ENCODE peak calls at places on chromosomes 5 and 9, in nine cellular contexts. A is GM23338, M is ovary, N is IMR-90, Y is fibroblast of lung, X is stomach, D is lower lobe of right lung, R is tibial artery, L is dorsolateral prefrontal cortex. G is an unnamed sample.

GRCh38 chr9:135336722-135337490 is 142.7 kb upstream of the PPP1R26 start:
- DNase-seq in A (no peak), M (no peak), N (no peak), Y (no peak), X (no peak), D (peak; percentile 22), R (peak; percentile 55), L (no peak), G (no peak)

GRCh38 chr9:104982543-104982942 is 54.6 kb upstream of the ABCA1 start:
- DNase-seq in A (no peak), M (no peak), N (no peak), Y (no peak), X (peak; percentile 63), D (no peak), R (no peak), L (no peak), G (no peak)

GRCh38 chr5:51385214-51385613 is 2.0 kb downstream of the ISL1 start:
- DNase-seq in A (no peak), M (no peak), N (no peak), Y (no peak), X (no peak), D (no peak), R (no peak), L (no peak), G (no peak)

GRCh38 chr9:136594492-136594891 is 48.6 kb upstream of the NOTCH1 start:
- DNase-seq in A (no peak), M (no peak), N (no peak), Y (no peak), X (no peak), D (no peak), R (no peak), L (no peak), G (no peak)

GRCh38 chr9:75644649-75645048 is 245.8 kb upstream of the PCSK5 start:
- DNase-seq in A (no peak), M (no peak), N (no peak), Y (no peak), X (no peak), D (no peak), R (peak; percentile 65), L (no peak), G (no peak)

GRCh38 chr9:36748322-36748899 is 175.7 kb downstream of the MELK start:
- DNase-seq in A (peak; percentile 76), M (no peak), N (peak; percentile 43), Y (peak; percentile 47), X (peak; percentile 27), D (no peak), R (no peak), L (no peak), G (peak; percentile 70)

GRCh38 chr5:139847790-139848507 is 52.3 kb downstream of the PSD2 start:
- DNase-seq in A (peak; percentile 69), M (peak; percentile 76), N (no peak), Y (no peak), X (peak; percentile 67), D (peak; percentile 73), R (peak; percentile 77), L (peak; percentile 54), G (peak; percentile 61)

GRCh38 chr5:8517461-8517860 is 648.5 kb downstream of the MTRR start:
- DNase-seq in A (no peak), M (no peak), N (peak; percentile 16), Y (peak; percentile 8), X (no peak), D (no peak), R (no peak), L (no peak), G (no peak)

GRCh38 chr9:110744753-110745522 is 76.3 kb downstream of the MUSK start:
- DNase-seq in A (no peak), M (peak; percentile 70), N (peak; percentile 98), Y (peak; percentile 98), X (no peak), D (no peak), R (peak; percentile 80), L (no peak), G (no peak)

GRCh38 chr9:73156593-73157187 is 5.0 kb downstream of the ANXA1 start:
- DNase-seq in A (no peak), M (no peak), N (no peak), Y (no peak), X (no peak), D (no peak), R (no peak), L (no peak), G (no peak)

GRCh38 chr9:33289501-33289900 is 815 bp upstream of the NFX1 start:
- DNase-seq in A (peak; percentile 13), M (peak; percentile 46), N (no peak), Y (no peak), X (no peak), D (peak; percentile 48), R (peak; percentile 69), L (no peak), G (no peak)

GRCh38 chr9:76691761-76692313 is 72.4 kb upstream of the PCA3 start:
- DNase-seq in A (peak; percentile 28), M (no peak), N (no peak), Y (peak; percentile 28), X (no peak), D (no peak), R (no peak), L (no peak), G (no peak)

GRCh38 chr9:108040783-108041182 is 551.2 kb upstream of the KLF4 start:
- DNase-seq in A (no peak), M (no peak), N (peak; percentile 54), Y (peak; percentile 22), X (peak; percentile 38), D (no peak), R (no peak), L (no peak), G (no peak)

GRCh38 chr9:72932669-72933068 is 20.2 kb downstream of the ALDH1A1 start:
- DNase-seq in A (no peak), M (no peak), N (no peak), Y (peak; percentile 61), X (no peak), D (no peak), R (no peak), L (no peak), G (no peak)

GRCh38 chr5:66821626-66822429 is 225.6 kb downstream of the MAST4 start:
- DNase-seq in A (no peak), M (no peak), N (no peak), Y (no peak), X (no peak), D (no peak), R (no peak), L (no peak), G (no peak)

GRCh38 chr9:84327184-84327583 is 13.4 kb downstream of the SLC28A3 start:
- DNase-seq in A (no peak), M (no peak), N (no peak), Y (no peak), X (no peak), D (no peak), R (no peak), L (no peak), G (no peak)

GRCh38 chr5:131640043-131640856 is 5.2 kb upstream of the RAPGEF6 start:
- DNase-seq in A (no peak), M (no peak), N (peak; percentile 62), Y (no peak), X (no peak), D (no peak), R (no peak), L (no peak), G (no peak)

GRCh38 chr9:126683698-126684044 is 69.9 kb downstream of the LMX1B start:
- DNase-seq in A (no peak), M (no peak), N (no peak), Y (no peak), X (no peak), D (no peak), R (no peak), L (no peak), G (no peak)

GRCh38 chr5:2577637-2578036 is 173.8 kb downstream of the IRX2 start:
- DNase-seq in A (no peak), M (no peak), N (no peak), Y (no peak), X (no peak), D (no peak), R (no peak), L (no peak), G (no peak)
- TF ChIP-seq CTCF in A (no peak), M (no peak), N (no peak), Y (no peak), X (no peak), D (no peak), R (no peak), L (no peak), G (no peak)

DNA sequence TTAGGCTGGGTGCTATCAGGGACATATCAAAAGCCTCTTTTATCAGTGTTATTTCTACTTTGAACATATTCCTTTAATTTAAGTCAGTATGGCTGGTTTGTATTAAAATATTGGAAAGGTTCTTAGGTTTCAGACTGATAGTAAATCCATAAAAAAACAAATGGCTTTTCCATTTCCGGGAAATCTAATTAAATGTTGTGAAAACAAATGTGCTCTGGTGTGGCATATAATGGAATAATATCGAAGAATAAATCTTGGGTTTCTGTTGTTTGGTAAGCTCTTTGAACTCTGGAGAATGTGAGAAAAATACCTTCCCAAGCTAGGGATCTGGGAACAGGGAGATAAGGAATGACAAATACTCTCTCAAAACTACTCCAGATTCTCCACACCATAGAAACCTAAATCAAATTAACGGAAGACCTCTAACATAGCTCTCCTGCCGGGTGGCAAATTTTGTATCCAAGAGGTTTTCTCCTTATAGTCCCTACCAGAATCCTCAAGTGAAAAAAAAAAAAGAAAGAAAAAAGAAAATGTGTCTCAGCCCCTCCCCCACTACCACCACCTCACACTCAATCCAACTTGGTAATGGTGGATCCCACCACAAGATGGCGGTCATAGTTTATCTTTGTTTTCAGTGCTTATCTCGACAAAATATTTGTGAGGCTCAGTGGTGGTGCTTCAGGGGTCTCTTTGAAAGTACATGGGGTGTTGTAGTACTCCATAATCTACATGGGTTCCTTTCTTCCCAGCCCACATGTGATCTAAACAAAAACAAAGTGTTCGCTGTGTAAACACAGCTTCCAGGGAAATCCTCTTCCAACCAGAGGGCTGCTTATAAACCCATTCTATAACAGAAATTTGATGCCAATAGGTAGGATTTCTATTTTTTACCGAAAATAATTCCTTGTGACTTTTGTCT is 54.6 kb upstream of the FST start:
- DNase-seq in A (peak; percentile 88), M (no peak), N (no peak), Y (no peak), X (no peak), D (no peak), R (no peak), L (no peak), G (peak; percentile 58)
- TF ChIP-seq CTCF in A (peak; percentile 80), M (no peak), N (peak; percentile 30), Y (peak; percentile 8), X (no peak), D (no peak), R (no peak), L (peak; percentile 48), G (peak; percentile 64)

GRCh38 chr9:19689324-19690087 is 99.3 kb downstream of the SLC24A2 start:
- DNase-seq in A (no peak), M (no peak), N (peak; percentile 2), Y (peak; percentile 2), X (no peak), D (no peak), R (no peak), L (no peak), G (no peak)
- TF ChIP-seq CTCF in A (no peak), M (no peak), N (no peak), Y (no peak), X (no peak), D (no peak), R (no peak), L (no peak), G (no peak)

DNA sequence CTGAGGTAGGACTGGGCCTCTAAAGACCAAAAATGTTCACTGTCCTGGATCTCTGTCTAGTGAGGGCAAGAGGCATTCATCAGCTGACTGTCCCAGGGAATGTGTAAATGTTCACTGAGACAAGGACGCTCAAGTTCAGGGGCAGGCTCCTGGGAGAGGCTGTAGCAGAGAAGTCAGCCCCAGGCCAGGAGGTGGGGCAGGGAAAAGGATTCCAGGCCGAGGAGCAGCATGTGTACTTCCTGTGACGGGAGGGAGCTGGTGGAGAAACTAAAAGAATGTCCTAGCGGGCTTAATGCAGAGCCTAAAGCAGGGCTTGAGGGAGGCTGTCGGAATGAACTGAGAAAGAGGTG is 205.8 kb downstream of the GABBR2 start:
- DNase-seq in A (peak; percentile 37), M (no peak), N (peak; percentile 56), Y (peak; percentile 48), X (no peak), D (peak; percentile 63), R (no peak), L (no peak), G (no peak)
- TF ChIP-seq CTCF in A (no peak), M (no peak), N (no peak), Y (no peak), X (no peak), D (no peak), R (no peak), L (no peak), G (no peak)